ENCODE peak calls at places on chromosomes 7 and 10, in four cellular contexts. G is K562, J is HepG2, A is H1. M is an unnamed sample.

GRCh38 chr7:78702770-78703169 is 750.7 kb downstream of the MAGI2 start:
- DNase-seq in G (no peak), J (no peak), A (no peak), M (no peak)

GRCh38 chr7:106365252-106366005 is 80.6 kb upstream of the NAMPT start:
- DNase-seq in G (no peak), J (no peak), A (no peak), M (no peak)

GRCh38 chr10:73289958-73290357 is 37.5 kb upstream of the MRPS16 start:
- DNase-seq in G (no peak), J (no peak), A (no peak), M (no peak)

GRCh38 chr10:112634096-112634830 is 187.2 kb downstream of the VTI1A start:
- DNase-seq in G (no peak), J (no peak), A (no peak), M (no peak)

GRCh38 chr7:139094596-139094995 is 14.9 kb downstream of the ZC3HAV1 start:
- DNase-seq in G (no peak), J (no peak), A (no peak), M (no peak)

GRCh38 chr10:14032406-14032998 is 298.2 kb downstream of the FRMD4A start:
- DNase-seq in G (peak; percentile 86), J (no peak), A (peak; percentile 96), M (peak; percentile 90)

GRCh38 chr10:104734408-104734807 is 93.3 kb downstream of the SORCS3 start:
- DNase-seq in G (no peak), J (no peak), A (no peak), M (no peak)

GRCh38 chr10:60896033-60896432 is 48.0 kb downstream of the RHOBTB1 start:
- DNase-seq in G (no peak), J (no peak), A (no peak), M (no peak)

GRCh38 chr7:51446785-51447184 is 130.2 kb upstream of the COBL start:
- DNase-seq in G (no peak), J (no peak), A (no peak), M (no peak)

GRCh38 chr7:29780346-29780745 is 26.0 kb upstream of the WIPF3 start:
- DNase-seq in G (no peak), J (no peak), A (no peak), M (no peak)

GRCh38 chr7:111953611-111954010 is 252.6 kb downstream of the DOCK4 start:
- DNase-seq in G (no peak), J (peak; percentile 77), A (no peak), M (no peak)

DNA sequence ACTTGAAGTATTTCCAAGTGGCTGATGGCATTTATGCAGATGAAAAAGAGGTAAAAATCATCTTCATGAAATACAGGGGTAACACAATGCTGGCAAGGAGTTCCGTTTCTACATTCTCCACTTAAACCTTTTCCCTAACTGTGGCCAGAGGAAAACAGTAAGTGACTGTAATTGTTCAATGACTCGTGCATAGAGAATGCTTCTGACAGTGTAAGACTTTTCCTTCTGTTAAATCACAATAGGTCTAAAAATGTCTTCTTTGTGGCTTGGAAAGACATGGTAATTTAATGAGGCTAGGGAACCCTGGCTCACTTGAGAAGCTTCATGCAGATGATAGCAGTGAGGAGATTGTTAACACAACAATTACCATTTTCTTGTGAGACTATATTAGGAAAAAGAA is 50.3 kb upstream of the RSU1 start:
- DNase-seq in G (no peak), J (no peak), A (no peak), M (no peak)
- TF ChIP-seq JUN in G (no peak), J (no peak), A (no peak), M (no peak)

GRCh38 chr7:9600974-9601373 is 1167.6 kb downstream of the NXPH1 start:
- DNase-seq in G (no peak), J (no peak), A (peak; percentile 45), M (peak; percentile 46)
- TF ChIP-seq ATF2 in G (no peak), J (no peak), A (no peak), M (no peak)

DNA sequence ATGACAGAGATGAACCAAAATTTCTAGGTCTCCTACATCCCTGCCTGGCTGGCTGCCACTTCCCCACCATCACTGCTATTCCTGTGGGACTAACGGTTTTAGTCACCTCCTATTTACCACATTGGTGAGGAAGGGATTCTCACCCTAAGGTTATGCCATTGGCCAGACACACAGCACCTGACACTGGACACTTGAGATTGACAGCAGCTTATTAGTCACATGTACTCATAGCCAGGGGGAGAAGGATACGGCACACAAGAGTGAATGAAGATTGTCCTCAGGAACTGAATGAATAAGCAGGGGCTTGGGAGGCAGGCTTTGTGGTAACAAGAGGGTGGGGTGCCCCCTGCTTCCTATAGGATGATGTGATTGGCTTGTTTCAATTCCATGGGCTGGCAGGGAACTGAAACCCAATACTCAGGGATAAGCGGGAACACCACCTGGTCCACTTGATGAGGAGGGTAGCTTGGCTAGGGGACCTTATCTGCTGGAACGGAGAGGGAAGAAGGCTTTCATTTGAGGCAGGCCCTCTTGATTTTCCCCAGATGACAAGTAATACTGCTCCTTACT is 99.0 kb downstream of the SPAG6 start:
- DNase-seq in G (no peak), J (no peak), A (no peak), M (no peak)
- TF ChIP-seq MAX in G (no peak), J (no peak), A (no peak), M (no peak)

GRCh38 chr10:79046991-79047874 is 21.5 kb upstream of the ZMIZ1 start:
- DNase-seq in G (no peak), J (no peak), A (no peak), M (no peak)

GRCh38 chr10:79049931-79050895 is 18.6 kb upstream of the ZMIZ1 start:
- DNase-seq in G (no peak), J (no peak), A (no peak), M (peak; percentile 4)

GRCh38 chr10:79047875-79048638 is 20.7 kb upstream of the ZMIZ1 start:
- DNase-seq in G (peak; percentile 85), J (no peak), A (no peak), M (no peak)

GRCh38 chr10:79050896-79051555 is 17.7 kb upstream of the ZMIZ1 start:
- DNase-seq in G (no peak), J (no peak), A (no peak), M (peak; percentile 7)

DNA sequence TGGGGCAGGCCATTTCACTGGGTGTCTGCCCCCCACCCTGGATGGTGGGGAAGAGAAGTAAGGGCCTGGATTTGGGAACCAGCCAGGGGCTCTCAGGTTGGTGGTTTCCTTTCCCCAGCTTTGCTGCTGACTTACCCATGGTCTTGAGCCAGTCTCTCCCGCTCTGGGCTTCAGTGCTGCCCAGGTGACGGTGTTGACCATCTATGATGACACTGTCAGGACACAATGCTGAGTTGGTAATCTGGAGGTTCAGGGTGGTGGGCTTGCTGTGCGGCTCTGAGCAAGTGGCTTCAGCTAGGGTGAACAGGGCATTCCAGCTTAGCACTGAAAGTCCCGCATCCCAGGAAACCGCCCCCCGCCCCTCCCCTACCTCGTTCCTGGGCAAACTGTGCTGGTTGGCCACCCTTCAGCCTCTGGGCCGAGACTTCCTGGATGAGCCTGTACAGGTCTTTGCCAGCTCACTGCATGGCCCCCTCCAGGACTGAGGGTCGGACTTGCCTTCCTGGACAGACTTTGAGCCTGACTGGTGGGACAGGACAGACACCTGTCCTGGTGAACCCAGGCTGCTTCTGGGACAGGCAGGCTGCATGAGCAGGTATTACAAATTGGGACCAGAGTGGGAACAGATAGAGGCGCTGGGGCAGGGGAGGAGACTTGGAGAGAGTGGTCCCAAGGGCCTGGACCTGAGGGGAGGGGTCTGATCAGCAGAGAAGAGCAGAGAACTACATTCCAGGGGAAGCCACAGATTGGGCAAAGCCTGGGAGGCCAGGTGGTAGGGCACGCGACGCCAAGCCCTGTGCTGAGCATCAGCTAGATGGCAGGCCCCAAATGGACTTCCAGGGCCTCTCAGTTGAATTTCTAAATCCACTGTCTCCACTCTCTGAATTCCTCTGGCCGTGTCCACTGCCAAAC is 19.9 kb upstream of the ZMIZ1 start:
- DNase-seq in G (no peak), J (no peak), A (no peak), M (peak; percentile 11)
- TF ChIP-seq JUN in G (no peak), J (no peak), A (no peak), M (no peak)

GRCh38 chr10:97683556-97684357 is 3.3 kb downstream of the AVPI1 start:
- DNase-seq in G (no peak), J (no peak), A (no peak), M (no peak)
- TF ChIP-seq ATF2 in G (no peak), J (peak; percentile 17), A (no peak), M (no peak)

DNA sequence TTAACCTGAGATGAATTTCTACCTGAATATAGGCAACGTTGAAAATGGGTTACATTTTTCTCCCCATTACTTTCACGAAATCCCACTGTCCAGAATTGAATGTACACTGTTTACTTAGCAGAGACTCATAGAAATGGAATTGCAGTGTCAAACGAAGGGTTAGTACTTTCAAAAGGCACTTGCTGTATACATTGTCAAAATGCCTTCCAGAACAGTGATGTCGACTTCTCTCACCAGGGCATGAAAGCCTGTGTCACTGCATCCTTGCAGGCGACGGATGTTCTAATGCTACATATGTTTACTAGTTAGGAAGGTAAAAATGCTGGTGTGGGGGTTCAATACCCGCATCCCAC is 41.2 kb downstream of the TACC2 start:
- DNase-seq in G (no peak), J (no peak), A (no peak), M (no peak)
- TF ChIP-seq MAX in G (no peak), J (no peak), A (no peak), M (no peak)

DNA sequence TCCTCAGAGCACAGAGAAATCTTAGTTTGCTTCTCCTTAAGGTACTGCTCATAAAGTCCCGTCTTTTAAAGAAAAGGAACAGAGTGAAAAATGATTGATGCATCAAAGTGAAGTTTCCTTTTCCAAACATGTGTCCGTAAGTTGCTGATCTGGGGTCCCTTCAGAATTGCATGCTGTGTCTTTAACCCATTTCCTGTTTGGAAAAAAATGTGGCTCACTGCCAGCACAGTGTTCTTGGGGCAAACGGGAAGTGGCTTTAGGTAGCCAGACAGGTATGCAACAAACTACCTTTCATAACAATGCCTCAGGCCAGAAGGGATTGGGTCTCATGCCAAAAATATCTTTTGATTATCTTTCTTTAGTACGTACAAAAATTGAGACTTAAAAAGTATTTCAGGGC is 50.9 kb downstream of the TFAM start:
- DNase-seq in G (no peak), J (no peak), A (no peak), M (no peak)
- TF ChIP-seq JUN in G (no peak), J (no peak), A (no peak), M (no peak)

DNA sequence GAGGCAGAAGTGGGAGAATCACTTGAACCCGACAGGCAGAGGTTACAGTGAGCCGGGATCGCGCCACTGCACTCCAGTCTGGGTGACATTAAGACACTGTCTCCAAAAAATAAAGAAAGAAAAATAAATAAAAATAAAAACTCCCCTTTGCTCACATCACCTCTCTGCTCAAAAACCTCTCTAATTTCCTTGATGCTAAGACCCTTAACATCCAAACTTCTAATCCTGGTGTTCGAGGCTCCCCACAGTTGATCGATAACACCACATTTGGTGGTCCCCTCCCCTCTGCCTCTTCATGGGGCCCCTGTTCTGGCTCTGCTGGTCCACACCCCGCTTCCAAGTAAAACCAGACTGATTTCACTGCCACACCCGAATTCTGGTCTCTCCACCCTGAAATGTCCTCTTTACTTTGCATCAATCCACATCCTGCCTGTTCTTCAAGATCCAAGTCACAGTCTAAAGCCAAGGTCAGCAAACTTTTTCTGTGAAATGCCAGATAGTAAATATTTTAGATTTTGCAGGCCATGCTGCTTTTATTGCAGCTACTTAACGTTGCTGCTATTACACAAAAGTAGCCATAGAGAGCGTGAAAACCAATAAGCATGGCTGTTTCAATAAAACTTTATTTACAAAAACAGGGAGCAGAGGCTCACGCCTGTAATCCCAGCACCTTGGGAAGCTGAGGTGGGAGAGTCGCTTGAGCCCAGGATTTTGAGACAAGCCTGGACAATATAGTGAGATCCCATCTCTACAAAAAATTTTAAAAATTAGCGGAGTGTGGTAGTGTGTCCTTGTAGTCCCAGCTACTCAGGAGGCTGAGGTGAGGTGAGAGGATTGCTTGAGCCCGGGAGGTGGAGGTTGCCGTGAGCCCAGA is 11.8 kb downstream of the MOSPD3 start:
- DNase-seq in G (peak; percentile 24), J (no peak), A (no peak), M (no peak)
- TF ChIP-seq ATF2 in G (no peak), J (no peak), A (no peak), M (no peak)

M was measured in WTC11.